ENCODE peak calls at places on chromosomes 11 and 22, in nine cellular contexts. Q is heart left ventricle, G is ovary, E is NB4, K is uterus, A is A549, Y is stomach, W is HCT116, V is IMR-90. M is an unnamed sample.

GRCh38 chr11:128415539-128415938 is 171.8 kb downstream of the ETS1 start:
- DNase-seq in K (no peak), Q (no peak), G (no peak), Y (no peak), A (no peak), E (no peak), W (no peak), V (peak; percentile 84), M (no peak)

GRCh38 chr22:24994070-24994763 is 41.7 kb downstream of the KIAA1671 start:
- DNase-seq in K (no peak), W (peak; percentile 73), Y (peak; percentile 58), G (no peak), V (no peak), E (no peak), A (peak; percentile 52), Q (no peak), M (peak; percentile 68)

GRCh38 chr11:61907871-61908729 is 9.3 kb downstream of the RAB3IL1 start:
- DNase-seq in Y (no peak), W (no peak), A (no peak), V (no peak), G (no peak), E (no peak), K (no peak), Q (peak; percentile 21), M (no peak)

GRCh38 chr22:21669026-21669425 is 3.2 kb downstream of the PPIL2 start:
- DNase-seq in Y (no peak), A (no peak), W (no peak), E (no peak), K (no peak), G (no peak), Q (no peak), V (no peak), M (no peak)

GRCh38 chr11:113546757-113547507 is 71.7 kb upstream of the DRD2 start:
- DNase-seq in W (no peak), G (no peak), Y (no peak), A (no peak), E (no peak), V (peak; percentile 61), K (no peak), Q (no peak), M (no peak)

GRCh38 chr11:1231396-1232327 is 8.8 kb downstream of the MUC5B start:
- DNase-seq in E (no peak), A (no peak), V (no peak), Y (no peak), G (no peak), K (no peak), W (no peak), Q (peak; percentile 17), M (no peak)

GRCh38 chr11:9565822-9566560 is 7.5 kb upstream of the WEE1 start:
- DNase-seq in Q (no peak), W (peak; percentile 100), A (peak; percentile 99), V (peak; percentile 100), K (peak; percentile 68), Y (peak; percentile 39), G (no peak), E (peak; percentile 95), M (peak; percentile 82)

GRCh38 chr11:75931124-75931523 is 116.1 kb downstream of the UVRAG start:
- DNase-seq in K (no peak), V (peak; percentile 68), G (no peak), E (no peak), Y (no peak), W (no peak), Q (no peak), A (no peak), M (peak; percentile 12)

GRCh38 chr11:58027341-58027740 is 3.4 kb upstream of the OR6Q1 start:
- DNase-seq in W (no peak), G (no peak), K (no peak), Q (no peak), A (no peak), V (peak; percentile 94), E (no peak), Y (no peak), M (no peak)

GRCh38 chr22:35594686-35595085 is 22.4 kb downstream of the MB start:
- DNase-seq in Q (no peak), E (no peak), G (no peak), K (no peak), W (no peak), A (no peak), Y (no peak), V (no peak), M (no peak)

GRCh38 chr11:94493443-94494199 is at the start of the genes ANKRD49 and MRE11:
- DNase-seq in E (peak; percentile 100), Q (peak; percentile 97), Y (peak; percentile 98), W (peak; percentile 97), A (peak; percentile 97), G (peak; percentile 97), K (peak; percentile 97), V (peak; percentile 98), M (peak; percentile 59)

GRCh38 chr22:48415535-48415934 is 1412.1 kb downstream of the BRD1 start:
- DNase-seq in W (no peak), A (no peak), Q (no peak), G (no peak), K (no peak), E (no peak), Y (no peak), V (no peak), M (no peak)

GRCh38 chr11:65425105-65425970 is 2.7 kb downstream of the NEAT1 start:
- DNase-seq in A (peak; percentile 87), W (peak; percentile 42), E (peak; percentile 90), Y (peak; percentile 60), V (peak; percentile 78), G (no peak), K (peak; percentile 21), Q (no peak), M (no peak)

GRCh38 chr11:8105666-8106065 is 24.7 kb downstream of the TUB start:
- DNase-seq in K (no peak), Q (no peak), V (peak; percentile 27), A (no peak), W (no peak), G (no peak), Y (no peak), E (no peak), M (no peak)

GRCh38 chr11:129283141-129283540 is 91.0 kb upstream of the ARHGAP32 start:
- DNase-seq in Q (no peak), W (peak; percentile 55), E (no peak), K (no peak), Y (peak; percentile 52), G (no peak), A (peak; percentile 14), V (no peak), M (no peak)

GRCh38 chr22:38034278-38034882 is 22.8 kb upstream of the PICK1 start:
- DNase-seq in G (peak; percentile 56), A (peak; percentile 82), W (peak; percentile 68), E (peak; percentile 96), Q (peak; percentile 83), V (peak; percentile 91), K (peak; percentile 64), Y (peak; percentile 56), M (peak; percentile 95)
- TF ChIP-seq POLR2A in G (no peak), A (no peak), W (no peak), E (no peak), Q (no peak), V (peak; percentile 35), K (no peak), Y (no peak), M (no peak)

DNA sequence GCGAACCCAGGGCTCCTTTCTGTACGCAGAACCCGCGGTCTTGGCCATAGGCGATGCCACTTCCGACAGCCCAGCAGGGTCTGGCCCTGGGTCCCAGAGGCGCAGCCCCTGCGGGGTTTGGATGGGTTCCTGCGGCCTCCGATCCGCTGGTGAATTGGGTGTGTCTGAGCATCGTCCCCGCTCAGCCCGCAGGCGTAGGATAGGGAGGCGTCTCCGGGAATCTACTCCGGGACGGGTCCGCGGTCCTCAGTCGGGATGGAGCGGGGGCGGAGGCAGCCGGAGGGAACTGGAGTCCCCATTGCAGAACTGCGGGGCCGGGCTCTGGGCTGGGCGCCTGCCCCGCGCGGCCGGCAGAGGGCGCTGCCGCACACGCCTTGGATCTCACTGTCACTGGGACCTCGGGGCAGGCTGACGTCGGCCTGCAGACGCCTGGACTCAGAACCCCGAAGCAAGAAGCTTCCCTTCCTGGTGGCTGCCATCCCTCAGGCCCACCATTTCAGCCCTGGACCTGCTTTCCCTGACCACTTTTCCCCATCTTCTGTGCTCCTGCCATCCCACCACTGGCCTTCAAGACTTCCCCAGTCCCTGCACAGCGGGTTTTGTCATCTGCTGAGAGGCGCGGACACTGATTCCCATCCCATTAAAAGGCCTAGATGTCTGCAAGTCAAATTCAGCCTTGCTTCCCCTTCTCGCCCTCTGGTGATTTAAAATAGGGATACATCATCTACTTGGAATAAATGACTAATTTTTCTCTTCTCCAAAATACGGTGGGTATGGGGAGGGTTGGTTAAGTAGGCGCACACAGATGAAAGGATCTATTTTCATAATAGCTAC is 38.3 kb upstream of the CREB3L1 start:
- DNase-seq in K (peak; percentile 92), Q (peak; percentile 89), Y (peak; percentile 85), W (peak; percentile 62), A (peak; percentile 85), V (peak; percentile 84), G (peak; percentile 95), E (peak; percentile 90), M (peak; percentile 93)
- TF ChIP-seq POLR2A in K (no peak), Q (peak; percentile 40), Y (no peak), W (no peak), A (no peak), V (peak; percentile 6), G (peak; percentile 4), E (no peak), M (no peak)

DNA sequence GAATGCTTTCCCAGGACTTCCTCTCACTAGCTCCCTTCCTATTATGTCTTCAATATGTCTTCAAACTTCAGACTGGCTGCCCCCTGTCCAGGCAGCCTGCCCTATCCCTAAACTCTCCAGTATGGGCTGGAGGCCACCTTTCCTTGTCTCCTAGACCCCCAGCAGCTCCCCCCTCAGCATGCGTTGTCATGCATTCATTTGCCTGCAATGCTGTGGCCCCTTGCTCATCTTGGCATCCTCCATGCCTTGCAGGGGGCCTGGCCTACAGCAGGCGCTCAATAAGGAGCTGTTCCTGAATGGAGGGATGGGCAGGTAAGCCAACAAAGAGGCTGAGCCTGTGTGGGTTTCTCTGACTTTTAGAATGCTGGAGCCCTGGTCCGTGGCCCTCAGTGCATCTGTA is 16.4 kb upstream of the ARAP1 start:
- DNase-seq in Y (no peak), V (no peak), G (no peak), K (no peak), A (no peak), Q (no peak), E (no peak), W (no peak), M (no peak)
- TF ChIP-seq POLR2A in Y (no peak), V (no peak), G (no peak), K (no peak), A (no peak), Q (no peak), E (no peak), W (no peak), M (no peak)

DNA sequence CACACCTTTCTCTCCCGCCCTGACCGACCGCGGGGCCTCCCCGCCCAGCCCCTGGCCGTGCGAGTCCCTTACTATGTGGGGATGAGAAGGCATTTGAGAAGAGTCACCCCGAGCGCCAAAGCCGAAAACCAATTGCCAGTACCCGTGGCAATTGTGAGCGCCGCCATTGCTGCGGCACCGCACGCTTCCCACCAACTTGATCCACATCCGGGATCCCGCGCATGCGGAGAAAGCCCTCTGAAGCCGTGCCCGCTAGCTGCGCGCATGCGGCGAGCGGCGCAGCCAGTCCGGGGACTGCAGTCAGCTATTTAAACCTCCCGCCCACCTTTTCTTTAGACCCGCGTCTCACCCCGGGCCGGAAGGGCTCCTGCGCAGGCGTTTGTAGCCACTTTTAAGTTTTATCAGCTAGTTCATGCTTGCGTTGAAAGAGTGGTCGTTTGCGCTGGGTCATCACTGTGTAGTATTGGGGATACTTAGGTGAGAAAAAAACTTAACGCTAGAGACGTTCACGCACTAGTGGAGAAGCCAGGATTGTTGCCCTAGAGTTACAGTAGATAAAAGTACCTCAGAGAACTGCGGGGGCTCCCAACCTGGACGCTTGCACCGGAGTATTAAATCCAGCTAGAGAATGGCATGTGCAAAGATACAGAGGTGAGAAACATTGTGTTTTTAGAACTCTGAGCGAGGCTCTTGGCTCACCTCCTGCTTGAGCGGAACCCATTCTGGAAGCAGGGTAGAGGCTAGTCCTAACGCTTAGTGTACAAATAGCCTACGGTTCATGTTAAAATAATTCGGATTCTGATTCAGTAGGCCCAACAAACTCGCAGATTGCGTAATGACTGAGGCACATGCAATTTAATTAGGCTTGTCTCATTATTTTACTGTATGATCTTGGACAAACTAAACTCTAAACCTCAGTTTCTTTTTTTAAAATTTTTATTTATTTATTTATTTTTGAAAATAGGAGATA is at the start of gene ALG8:
- DNase-seq in Q (peak; percentile 97), E (peak; percentile 99), Y (peak; percentile 97), V (peak; percentile 94), A (peak; percentile 95), K (peak; percentile 97), W (peak; percentile 85), G (peak; percentile 97), M (peak; percentile 99)
- TF ChIP-seq POLR2A in Q (peak; percentile 59), E (peak; percentile 93), Y (no peak), V (peak; percentile 84), A (peak; percentile 86), K (no peak), W (peak; percentile 83), G (peak; percentile 47), M (peak; percentile 89)